ENCODE peak calls at places on chromosomes 13 and 19, in ten cellular contexts. Y is Caco-2, D is fibroblast of pulmonary artery, Q is astrocyte of the cerebellum, A is AG04449, W is AG09309, L is progenitor cell of endocrine pancreas, Z is uterus, G is nephron progenitor cell, B is fibroblast of the aortic adventitia. P is an unnamed sample.

GRCh38 chr19:43806848-43807247 is 4.6 kb upstream of the LYPD5 start:
- DNase-seq in Y (no peak), D (no peak), Q (no peak), A (no peak), W (no peak), L (no peak), Z (no peak), G (no peak), B (no peak), P (no peak)

GRCh38 chr13:34943675-34944634 is 1.9 kb downstream of the NBEA start:
- DNase-seq in Y (no peak), D (no peak), Q (no peak), A (no peak), W (no peak), L (no peak), Z (no peak), G (no peak), B (no peak), P (no peak)

GRCh38 chr13:113804017-113804702 is 45.1 kb downstream of the TMEM255B start:
- DNase-seq in Y (no peak), D (no peak), Q (no peak), A (no peak), W (no peak), L (no peak), Z (peak), G (no peak), B (no peak), P (no peak)

GRCh38 chr19:8001995-8002849 is 3.2 kb downstream of the ELAVL1 start:
- DNase-seq in Y (peak), D (peak), Q (peak), A (peak), W (peak), L (peak), Z (peak), G (peak), B (peak), P (peak)

GRCh38 chr19:29843180-29844051 is 31.6 kb downstream of the CCNE1 start:
- DNase-seq in Y (peak), D (peak), Q (no peak), A (no peak), W (no peak), L (no peak), Z (peak), G (peak), B (peak), P (no peak)

GRCh38 chr19:10701955-10702307 is 692 bp downstream of the QTRT1 start:
- DNase-seq in Y (no peak), D (no peak), Q (no peak), A (no peak), W (no peak), L (no peak), Z (no peak), G (peak), B (no peak), P (no peak)

GRCh38 chr19:48271531-48272151 is 1.8 kb downstream of the ZNF114 start:
- DNase-seq in Y (peak), D (peak), Q (no peak), A (no peak), W (no peak), L (peak), Z (peak), G (peak), B (peak), P (peak)

GRCh38 chr13:64928704-64929499 is 2301.2 kb downstream of the PCDH9 start:
- DNase-seq in Y (no peak), D (peak), Q (peak), A (peak), W (peak), L (no peak), Z (no peak), G (no peak), B (peak), P (peak)

GRCh38 chr13:109130093-109130835 is 500.9 kb downstream of the MYO16 start:
- DNase-seq in Y (no peak), D (no peak), Q (no peak), A (no peak), W (no peak), L (no peak), Z (no peak), G (no peak), B (no peak), P (no peak)

GRCh38 chr13:105442941-105443340 is 1092.5 kb downstream of the EFNB2 start:
- DNase-seq in Y (no peak), D (peak), Q (peak), A (peak), W (peak), L (no peak), Z (no peak), G (no peak), B (peak), P (peak)

GRCh38 chr19:47573076-47574026 is at the start of gene ZNF541:
- DNase-seq in Y (no peak), D (peak), Q (no peak), A (no peak), W (no peak), L (no peak), Z (peak), G (no peak), B (peak), P (no peak)

GRCh38 chr13:30404207-30404606 is 18.1 kb upstream of the UBE2L5 start:
- DNase-seq in Y (no peak), D (no peak), Q (no peak), A (no peak), W (no peak), L (no peak), Z (no peak), G (no peak), B (no peak), P (no peak)

GRCh38 chr13:113061796-113062425 is 43.7 kb upstream of the F7 start:
- DNase-seq in Y (no peak), D (no peak), Q (no peak), A (no peak), W (no peak), L (no peak), Z (no peak), G (no peak), B (no peak), P (no peak)

GRCh38 chr13:26377038-26377437 is 123.1 kb downstream of the CDK8 start:
- DNase-seq in Y (peak), D (peak), Q (no peak), A (no peak), W (no peak), L (no peak), Z (no peak), G (peak), B (peak), P (peak)

GRCh38 chr19:28424041-28424440 is 788.9 kb downstream of the UQCRFS1 start:
- DNase-seq in Y (no peak), D (no peak), Q (no peak), A (no peak), W (no peak), L (no peak), Z (no peak), G (no peak), B (peak), P (no peak)

GRCh38 chr13:99929866-99930265 is 41.7 kb downstream of the ZIC5 start:
- DNase-seq in Y (no peak), D (no peak), Q (no peak), A (no peak), W (no peak), L (no peak), Z (no peak), G (no peak), B (no peak), P (no peak)

GRCh38 chr13:51246005-51246404 is 23.8 kb downstream of the FAM124A start:
- DNase-seq in Y (no peak), D (no peak), Q (no peak), A (no peak), W (no peak), L (no peak), Z (no peak), G (no peak), B (no peak), P (no peak)

GRCh38 chr19:33473644-33474305 is 47.8 kb downstream of the PEPD start:
- DNase-seq in Y (peak), D (peak), Q (peak), A (no peak), W (peak), L (no peak), Z (no peak), G (no peak), B (peak), P (no peak)

GRCh38 chr19:28715157-28715556 is 497.8 kb downstream of the UQCRFS1 start:
- DNase-seq in Y (no peak), D (no peak), Q (no peak), A (no peak), W (no peak), L (no peak), Z (no peak), G (no peak), B (no peak), P (no peak)

GRCh38 chr19:33300016-33300981 is 2.0 kb downstream of the CEBPA start:
- DNase-seq in Y (no peak), D (no peak), Q (no peak), A (no peak), W (no peak), L (no peak), Z (no peak), G (no peak), B (peak), P (no peak)

GRCh38 chr19:29812080-29812880 is 489 bp downstream of the CCNE1 start:
- DNase-seq in Y (no peak), D (no peak), Q (no peak), A (no peak), W (no peak), L (peak), Z (no peak), G (peak), B (no peak), P (no peak)

GRCh38 chr19:17522988-17523872 is 11.8 kb downstream of the PGLS start:
- DNase-seq in Y (no peak), D (no peak), Q (no peak), A (no peak), W (no peak), L (no peak), Z (no peak), G (no peak), B (no peak), P (no peak)

GRCh38 chr13:26529441-26529840 is 28.0 kb upstream of the WASF3 start:
- DNase-seq in Y (peak), D (peak), Q (peak), A (peak), W (peak), L (peak), Z (no peak), G (peak), B (peak), P (peak)

GRCh38 chr19:17323973-17324327 is 10.7 kb downstream of the ANO8 start:
- DNase-seq in Y (no peak), D (no peak), Q (no peak), A (no peak), W (no peak), L (no peak), Z (no peak), G (no peak), B (no peak), P (no peak)

GRCh38 chr19:1019980-1020867 is 699 bp downstream of the TMEM259 start:
- DNase-seq in Y (no peak), D (no peak), Q (no peak), A (no peak), W (no peak), L (no peak), Z (peak), G (peak), B (no peak), P (no peak)

GRCh38 chr13:109595466-109595865 is 190.9 kb downstream of the IRS2 start:
- DNase-seq in Y (no peak), D (no peak), Q (no peak), A (no peak), W (peak), L (no peak), Z (no peak), G (no peak), B (no peak), P (no peak)

GRCh38 chr13:111904701-111905608 is 162.0 kb upstream of the SOX1 start:
- DNase-seq in Y (peak), D (no peak), Q (no peak), A (no peak), W (no peak), L (no peak), Z (no peak), G (no peak), B (no peak), P (no peak)

GRCh38 chr13:72782717-72783116 is 784 bp downstream of the PIBF1 start:
- DNase-seq in Y (no peak), D (peak), Q (no peak), A (no peak), W (no peak), L (no peak), Z (no peak), G (peak), B (peak), P (no peak)

GRCh38 chr13:111993701-111994100 is 73.2 kb upstream of the SOX1 start:
- DNase-seq in Y (no peak), D (no peak), Q (no peak), A (no peak), W (no peak), L (no peak), Z (no peak), G (no peak), B (no peak), P (no peak)

GRCh38 chr13:106815545-106815944 is 247.6 kb upstream of the ARGLU1 start:
- DNase-seq in Y (no peak), D (no peak), Q (no peak), A (no peak), W (no peak), L (no peak), Z (no peak), G (no peak), B (no peak), P (no peak)

GRCh38 chr13:97386832-97387486 is 47.0 kb upstream of the RAP2A start:
- DNase-seq in Y (no peak), D (no peak), Q (no peak), A (no peak), W (no peak), L (no peak), Z (no peak), G (no peak), B (no peak), P (no peak)

GRCh38 chr19:4350111-4350510 is 6.7 kb downstream of the MPND start:
- DNase-seq in Y (no peak), D (no peak), Q (no peak), A (no peak), W (no peak), L (no peak), Z (no peak), G (no peak), B (no peak), P (no peak)

GRCh38 chr19:47891923-47892666 is 6.0 kb upstream of the SULT2A1 start:
- DNase-seq in Y (peak), D (peak), Q (no peak), A (no peak), W (no peak), L (no peak), Z (no peak), G (no peak), B (peak), P (no peak)

GRCh38 chr13:38542601-38543000 is 144.3 kb upstream of the FREM2 start:
- DNase-seq in Y (no peak), D (no peak), Q (no peak), A (no peak), W (no peak), L (no peak), Z (no peak), G (no peak), B (no peak), P (peak)

GRCh38 chr13:35720690-35721554 is 244.4 kb upstream of the MAB21L1 start:
- DNase-seq in Y (peak), D (peak), Q (no peak), A (no peak), W (no peak), L (peak), Z (peak), G (peak), B (peak), P (peak)

GRCh38 chr19:4101496-4101770 is 22.5 kb downstream of the MAP2K2 start:
- DNase-seq in Y (no peak), D (no peak), Q (no peak), A (no peak), W (no peak), L (no peak), Z (no peak), G (no peak), B (no peak), P (no peak)

GRCh38 chr19:44212250-44212864 is at the start of gene ZNF227:
- DNase-seq in Y (peak), D (peak), Q (peak), A (peak), W (peak), L (peak), Z (peak), G (peak), B (peak), P (peak)

GRCh38 chr19:3774621-3775373 is 2.8 kb upstream of the RAX2 start:
- DNase-seq in Y (no peak), D (no peak), Q (no peak), A (no peak), W (no peak), L (no peak), Z (no peak), G (no peak), B (no peak), P (no peak)

GRCh38 chr13:97883356-97883755 is 70.1 kb upstream of the IPO5 start:
- DNase-seq in Y (no peak), D (no peak), Q (no peak), A (peak), W (no peak), L (no peak), Z (no peak), G (no peak), B (peak), P (no peak)

DNA sequence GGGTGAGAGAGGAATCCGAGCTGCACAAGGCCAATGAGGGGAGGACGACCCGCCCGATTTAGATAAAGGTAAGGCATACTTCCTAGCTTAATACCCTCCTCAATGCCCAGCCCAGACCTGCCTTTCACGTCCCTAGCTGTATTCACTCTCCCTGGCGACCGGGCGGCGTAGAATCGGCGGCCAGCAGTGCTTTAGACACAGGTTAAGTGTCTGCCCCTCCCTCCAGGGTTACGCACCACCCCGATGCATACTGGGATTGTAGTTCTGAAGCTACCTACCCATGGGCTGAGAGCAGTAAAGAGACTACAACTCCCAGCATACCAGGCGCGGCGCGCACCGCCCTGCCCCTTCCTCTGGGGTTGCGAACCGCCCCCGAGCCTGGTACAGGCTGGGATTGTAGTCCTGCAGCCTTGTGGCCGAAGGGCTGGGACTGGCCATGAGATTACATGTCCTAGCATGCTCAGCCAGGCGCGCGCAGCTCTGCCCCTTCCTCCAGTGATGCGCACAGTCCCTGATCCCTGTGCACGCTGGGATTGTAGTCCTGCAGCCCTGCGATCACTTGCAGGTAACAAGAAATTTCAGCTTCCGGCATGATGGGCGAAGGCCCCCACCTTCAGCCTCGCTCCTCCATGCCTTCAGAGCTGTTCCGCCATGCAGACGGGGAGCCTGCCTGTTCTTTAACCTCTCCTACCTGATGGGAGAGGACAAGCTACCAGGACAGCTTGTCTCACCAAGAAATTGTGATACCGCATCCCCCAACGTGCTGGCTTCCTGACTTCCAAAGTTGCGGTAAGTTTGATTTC is 43.5 kb upstream of the ZNF14 start:
- DNase-seq in Y (peak), D (peak), Q (peak), A (peak), W (peak), L (peak), Z (peak), G (peak), B (peak), P (peak)
- TF ChIP-seq CTCF in Y (no peak), D (no peak), Q (no peak), A (peak), W (peak), L (no peak), Z (no peak), G (no peak), B (no peak), P (no peak)

GRCh38 chr19:55654323-55654832 is 457 bp upstream of the U2AF2 start:
- DNase-seq in Y (peak), D (peak), Q (peak), A (peak), W (peak), L (peak), Z (peak), G (peak), B (peak), P (peak)
- TF ChIP-seq CTCF in Y (no peak), D (no peak), Q (no peak), A (no peak), W (no peak), L (no peak), Z (no peak), G (no peak), B (no peak), P (no peak)

GRCh38 chr19:49855676-49856573 is 5.0 kb downstream of the PTOV1 start:
- DNase-seq in Y (no peak), D (no peak), Q (no peak), A (no peak), W (no peak), L (no peak), Z (peak), G (no peak), B (no peak), P (no peak)
- TF ChIP-seq CTCF in Y (no peak), D (no peak), Q (no peak), A (no peak), W (no peak), L (no peak), Z (no peak), G (no peak), B (no peak), P (no peak)

GRCh38 chr19:2612619-2613249 is 89.8 kb downstream of the GNG7 start:
- DNase-seq in Y (no peak), D (no peak), Q (no peak), A (no peak), W (no peak), L (no peak), Z (no peak), G (no peak), B (peak), P (no peak)

GRCh38 chr19:2609389-2610116 is 92.9 kb downstream of the GNG7 start:
- DNase-seq in Y (no peak), D (no peak), Q (no peak), A (no peak), W (no peak), L (no peak), Z (no peak), G (no peak), B (no peak), P (no peak)

GRCh38 chr19:2610637-2611482 is 91.6 kb downstream of the GNG7 start:
- DNase-seq in Y (peak), D (peak), Q (peak), A (peak), W (peak), L (peak), Z (peak), G (peak), B (peak), P (peak)

GRCh38 chr19:2613507-2614295 is 88.8 kb downstream of the GNG7 start:
- DNase-seq in Y (no peak), D (peak), Q (no peak), A (no peak), W (no peak), L (no peak), Z (no peak), G (peak), B (peak), P (peak)

GRCh38 chr19:2611483-2612464 is 90.7 kb downstream of the GNG7 start:
- DNase-seq in Y (no peak), D (no peak), Q (no peak), A (no peak), W (no peak), L (no peak), Z (no peak), G (no peak), B (no peak), P (no peak)
- TF ChIP-seq CTCF in Y (no peak), D (no peak), Q (no peak), A (no peak), W (no peak), L (no peak), Z (no peak), G (peak), B (no peak), P (no peak)

GRCh38 chr19:52600639-52601024 is 30.5 kb downstream of the ZNF701 start:
- DNase-seq in Y (peak), D (no peak), Q (no peak), A (no peak), W (no peak), L (peak), Z (no peak), G (no peak), B (no peak), P (no peak)
- TF ChIP-seq CTCF in Y (no peak), D (no peak), Q (no peak), A (no peak), W (no peak), L (no peak), Z (no peak), G (no peak), B (no peak), P (no peak)

GRCh38 chr19:36331353-36332228 is 47.4 kb downstream of the ZFP14 start:
- DNase-seq in Y (peak), D (peak), Q (peak), A (peak), W (peak), L (peak), Z (peak), G (peak), B (peak), P (peak)
- TF ChIP-seq CTCF in Y (no peak), D (no peak), Q (peak), A (peak), W (peak), L (no peak), Z (no peak), G (no peak), B (no peak), P (no peak)

P was measured in MCF 10A.